ENCODE peak calls at places on chromosomes 11 and 22, in ten cellular contexts. Y is fibroblast of lung, Z is NB4, I is ovary, S is heart right ventricle, N is astrocyte of the cerebellum, J is fibroblast of pulmonary artery, G is fibroblast of villous mesenchyme, F is AG10803, L is psoas muscle. K is an unnamed sample.

GRCh38 chr11:79076526-79077115 is 364.2 kb downstream of the TENM4 start:
- DNase-seq in Y (no peak), Z (peak), I (no peak), S (peak), N (no peak), J (peak), G (peak), F (peak), L (no peak), K (peak)

GRCh38 chr11:125271436-125272064 is 107.0 kb downstream of the PKNOX2 start:
- DNase-seq in Y (no peak), Z (no peak), I (no peak), S (no peak), N (no peak), J (no peak), G (no peak), F (no peak), L (no peak), K (no peak)

GRCh38 chr22:50696251-50696798 is 23.7 kb downstream of the SHANK3 start:
- DNase-seq in Y (no peak), Z (no peak), I (no peak), S (no peak), N (no peak), J (no peak), G (no peak), F (no peak), L (no peak), K (no peak)

GRCh38 chr11:133570376-133570775 is 38.1 kb upstream of the OPCML start:
- DNase-seq in Y (no peak), Z (no peak), I (no peak), S (no peak), N (no peak), J (no peak), G (no peak), F (no peak), L (no peak), K (no peak)

GRCh38 chr11:12769834-12770345 is 95.7 kb downstream of the TEAD1 start:
- DNase-seq in Y (peak), Z (peak), I (no peak), S (no peak), N (peak), J (peak), G (peak), F (peak), L (no peak), K (peak)

GRCh38 chr22:41976070-41976901 is 7.0 kb downstream of the SEPTIN3 start:
- DNase-seq in Y (no peak), Z (no peak), I (no peak), S (peak), N (no peak), J (no peak), G (no peak), F (no peak), L (peak), K (no peak)

GRCh38 chr11:92790376-92790775 is 179.1 kb upstream of the MTNR1B start:
- DNase-seq in Y (no peak), Z (no peak), I (no peak), S (no peak), N (no peak), J (no peak), G (no peak), F (peak), L (no peak), K (no peak)

GRCh38 chr11:117513666-117514065 is 186.0 kb downstream of the CEP164 start:
- DNase-seq in Y (no peak), Z (no peak), I (no peak), S (no peak), N (no peak), J (no peak), G (no peak), F (no peak), L (no peak), K (no peak)

GRCh38 chr11:74686792-74687191 is 44.4 kb downstream of the CHRDL2 start:
- DNase-seq in Y (peak), Z (no peak), I (peak), S (no peak), N (no peak), J (peak), G (peak), F (peak), L (peak), K (peak)

GRCh38 chr11:62853279-62853965 is 14.0 kb upstream of the WDR74 start:
- DNase-seq in Y (no peak), Z (no peak), I (no peak), S (no peak), N (no peak), J (no peak), G (no peak), F (no peak), L (no peak), K (no peak)

GRCh38 chr11:62851807-62852522 is 12.6 kb upstream of the WDR74 start:
- DNase-seq in Y (no peak), Z (peak), I (no peak), S (no peak), N (no peak), J (no peak), G (no peak), F (no peak), L (no peak), K (no peak)

GRCh38 chr11:62854013-62854824 is 14.8 kb upstream of the WDR74 start:
- DNase-seq in Y (no peak), Z (no peak), I (no peak), S (no peak), N (no peak), J (no peak), G (no peak), F (no peak), L (no peak), K (no peak)

GRCh38 chr11:62850911-62851806 is 11.8 kb upstream of the WDR74 start:
- DNase-seq in Y (no peak), Z (peak), I (no peak), S (no peak), N (no peak), J (no peak), G (no peak), F (no peak), L (no peak), K (no peak)

GRCh38 chr11:62852523-62853188 is 13.3 kb upstream of the WDR74 start:
- DNase-seq in Y (no peak), Z (no peak), I (no peak), S (no peak), N (no peak), J (no peak), G (no peak), F (no peak), L (no peak), K (no peak)
- H3K4me3 ChIP-seq in Y (peak), Z (peak), I (no peak), S (no peak), N (no peak), J (no peak), G (no peak), F (no peak), L (peak), K (no peak)

DNA sequence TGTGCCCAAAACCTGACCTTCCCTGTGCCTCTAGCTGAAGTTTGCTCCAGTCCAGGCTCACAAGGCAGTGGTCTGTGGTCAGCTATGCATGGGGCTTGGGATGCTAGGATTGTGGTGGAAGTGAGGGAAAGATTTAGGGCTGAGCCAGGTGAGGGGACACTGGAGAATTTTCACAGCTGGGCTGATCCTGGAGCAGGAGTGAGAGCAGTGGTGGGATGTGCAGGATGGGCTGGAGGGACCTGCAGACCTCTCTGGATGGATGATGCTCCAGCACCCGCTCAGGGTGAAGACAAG is 23.9 kb upstream of the KDM2A start:
- DNase-seq in Y (no peak), Z (no peak), I (no peak), S (no peak), N (no peak), J (no peak), G (no peak), F (no peak), L (no peak), K (no peak)
- TF ChIP-seq CTCF in Y (no peak), Z (no peak), I (no peak), S (no peak), N (no peak), J (no peak), G (no peak), F (no peak), L (no peak), K (no peak)

DNA sequence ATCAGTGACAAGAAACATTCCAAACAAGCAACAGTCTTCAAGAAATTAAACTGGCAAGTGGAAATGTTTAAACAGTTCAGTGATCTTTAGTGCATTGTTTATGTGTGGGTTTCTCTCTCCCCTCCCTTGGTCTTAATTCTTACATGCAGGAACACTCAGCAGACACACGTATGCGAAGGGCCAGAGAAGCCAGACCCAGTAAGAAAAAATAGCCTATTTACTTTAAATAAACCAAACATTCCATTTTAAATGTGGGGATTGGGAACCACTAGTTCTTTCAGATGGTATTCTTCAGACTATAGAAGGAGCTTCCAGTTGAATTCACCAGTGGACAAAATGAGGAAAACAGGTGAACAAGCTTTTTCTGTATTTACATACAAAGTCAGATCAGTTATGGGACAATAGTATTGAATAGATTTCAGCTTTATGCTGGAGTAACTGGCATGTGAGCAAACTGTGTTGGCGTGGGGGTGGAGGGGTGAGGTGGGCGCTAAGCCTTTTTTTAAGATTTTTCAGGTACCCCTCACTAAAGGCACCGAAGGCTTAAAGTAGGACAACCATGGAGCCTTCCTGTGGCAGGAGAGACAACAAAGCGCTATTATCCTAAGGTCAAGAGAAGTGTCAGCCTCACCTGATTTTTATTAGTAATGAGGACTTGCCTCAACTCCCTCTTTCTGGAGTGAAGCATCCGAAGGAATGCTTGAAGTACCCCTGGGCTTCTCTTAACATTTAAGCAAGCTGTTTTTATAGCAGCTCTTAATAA is 6.0 kb downstream of the MALAT1 start:
- DNase-seq in Y (peak), Z (peak), I (peak), S (no peak), N (no peak), J (peak), G (peak), F (peak), L (no peak), K (peak)
- H3K4me3 ChIP-seq in Y (peak), Z (peak), I (peak), S (peak), N (peak), J (peak), G (peak), F (peak), L (peak), K (peak)

GRCh38 chr11:62805044-62805892 is at the start of gene NXF1:
- DNase-seq in Y (peak), Z (peak), I (peak), S (peak), N (peak), J (peak), G (peak), F (peak), L (peak), K (peak)

GRCh38 chr11:62806611-62807121 is 1.4 kb upstream of the NXF1 start:
- DNase-seq in Y (peak), Z (peak), I (no peak), S (no peak), N (no peak), J (peak), G (peak), F (peak), L (peak), K (peak)

GRCh38 chr11:62804310-62805043 is 763 bp downstream of the NXF1 start:
- DNase-seq in Y (peak), Z (peak), I (no peak), S (no peak), N (no peak), J (peak), G (peak), F (peak), L (no peak), K (peak)

GRCh38 chr11:62810748-62811147 is 5.5 kb upstream of the NXF1 start:
- DNase-seq in Y (no peak), Z (no peak), I (no peak), S (no peak), N (no peak), J (no peak), G (no peak), F (no peak), L (no peak), K (no peak)

DNA sequence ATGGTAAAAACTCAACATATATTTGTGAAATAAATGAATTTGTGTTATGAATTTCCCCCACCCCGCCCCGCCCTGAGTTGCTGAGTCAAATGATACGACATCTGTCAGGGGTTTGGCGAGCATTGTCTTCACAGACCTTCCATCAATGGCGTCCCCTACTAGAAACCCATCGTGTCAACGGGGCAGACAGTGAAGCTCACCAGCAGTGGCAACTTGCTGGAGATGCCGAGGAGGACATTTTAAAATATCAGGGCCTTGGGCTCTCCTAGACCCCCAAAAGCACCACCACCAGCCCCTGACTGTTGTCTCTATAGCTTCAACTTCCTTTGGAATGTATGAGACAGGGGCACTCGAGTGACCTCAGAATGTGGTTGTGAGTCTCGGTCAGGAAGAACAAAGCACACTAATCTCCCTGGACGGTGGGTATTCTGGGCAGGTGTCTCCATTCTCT is 776 bp upstream of the NXF1 start:
- DNase-seq in Y (no peak), Z (peak), I (no peak), S (no peak), N (no peak), J (peak), G (no peak), F (no peak), L (no peak), K (no peak)
- TF ChIP-seq CTCF in Y (no peak), Z (no peak), I (no peak), S (no peak), N (no peak), J (no peak), G (no peak), F (no peak), L (no peak), K (no peak)

GRCh38 chr11:67370351-67371076 is 2.9 kb downstream of the CLCF1 start:
- DNase-seq in Y (peak), Z (no peak), I (peak), S (no peak), N (no peak), J (peak), G (peak), F (no peak), L (no peak), K (peak)

GRCh38 chr11:67372232-67372992 is 986 bp downstream of the CLCF1 start:
- DNase-seq in Y (no peak), Z (peak), I (peak), S (peak), N (no peak), J (no peak), G (no peak), F (no peak), L (no peak), K (no peak)

GRCh38 chr11:67372993-67373915 is at the start of gene CLCF1:
- DNase-seq in Y (peak), Z (peak), I (peak), S (peak), N (no peak), J (peak), G (peak), F (peak), L (peak), K (peak)

GRCh38 chr11:67371199-67371548 is 2.2 kb downstream of the CLCF1 start:
- DNase-seq in Y (no peak), Z (no peak), I (no peak), S (no peak), N (no peak), J (no peak), G (peak), F (no peak), L (no peak), K (no peak)

GRCh38 chr11:67371549-67372231 is 1.7 kb downstream of the CLCF1 start:
- DNase-seq in Y (peak), Z (peak), I (no peak), S (no peak), N (no peak), J (peak), G (peak), F (peak), L (no peak), K (peak)
- H3K4me3 ChIP-seq in Y (peak), Z (peak), I (peak), S (peak), N (peak), J (peak), G (peak), F (peak), L (peak), K (peak)

GRCh38 chr11:2074266-2074825 is 64.8 kb downstream of the IGF2 start:
- DNase-seq in Y (no peak), Z (peak), I (no peak), S (no peak), N (no peak), J (no peak), G (no peak), F (no peak), L (no peak), K (no peak)
- TF ChIP-seq CTCF in Y (peak), Z (peak), I (no peak), S (peak), N (peak), J (no peak), G (peak), F (no peak), L (no peak), K (peak)

GRCh38 chr22:45910928-45911467 is 66.0 kb downstream of the WNT7B start:
- DNase-seq in Y (no peak), Z (no peak), I (no peak), S (no peak), N (no peak), J (no peak), G (no peak), F (no peak), L (no peak), K (no peak)
- H3K4me3 ChIP-seq in Y (no peak), Z (no peak), I (no peak), S (no peak), N (no peak), J (no peak), G (no peak), F (no peak), L (no peak), K (no peak)